ENCODE peak calls at places on chromosomes 7 and 10, in nine cellular contexts. M, B, A, L, E, I, F, O and K are unnamed samples. For H3K27me3, the result is how much of the 10 kb centered on the place peaks cover.

GRCh38 chr7:17845197-17845547 is 95.1 kb downstream of the SNX13 start:
- DNase-seq in O (no peak), I (no peak), L (no peak), B (no peak), E (no peak), M (no peak), A (no peak), F (no peak), K (no peak)

GRCh38 chr7:131040467-131040932 is 287.2 kb upstream of the MKLN1 start:
- DNase-seq in E (peak), L (no peak), A (peak), M (peak), B (peak), O (peak), F (no peak), I (no peak), K (no peak)

GRCh38 chr10:14670551-14671240 is 104.0 kb downstream of the FAM107B start:
- DNase-seq in B (no peak), O (no peak), E (no peak), F (no peak), L (no peak), I (peak), A (no peak), M (no peak), K (no peak)

GRCh38 chr10:68235591-68235990 is 3.7 kb upstream of the ATOH7 start:
- DNase-seq in M (no peak), L (no peak), A (peak), F (no peak), E (no peak), I (no peak), B (no peak), O (no peak), K (no peak)

GRCh38 chr10:2887391-2888070 is 179.8 kb upstream of the PFKP start:
- DNase-seq in B (no peak), I (no peak), E (no peak), A (no peak), F (no peak), L (no peak), O (no peak), M (no peak), K (no peak)

GRCh38 chr10:98446121-98446655 is 547 bp downstream of the HPS1 start:
- DNase-seq in A (peak), O (peak), B (no peak), L (peak), E (peak), M (peak), F (no peak), I (peak), K (peak)

GRCh38 chr7:106370542-106370941 is 85.8 kb upstream of the NAMPT start:
- DNase-seq in E (no peak), I (no peak), B (no peak), O (no peak), F (no peak), M (no peak), L (no peak), A (no peak), K (no peak)

GRCh38 chr7:8277394-8277982 is 15.5 kb upstream of the ICA1 start:
- DNase-seq in A (no peak), L (no peak), O (peak), F (no peak), I (no peak), E (peak), M (peak), B (no peak), K (no peak)

GRCh38 chr7:39674391-39674790 is 51.0 kb downstream of the RALA start:
- DNase-seq in B (no peak), M (no peak), L (no peak), A (no peak), E (no peak), I (no peak), F (no peak), O (no peak), K (no peak)

GRCh38 chr7:31051598-31052503 is at the start of gene ADCYAP1R1:
- DNase-seq in A (peak), B (no peak), L (no peak), E (peak), F (no peak), I (peak), M (no peak), O (no peak), K (no peak)

GRCh38 chr10:61761825-61762217 is 99.1 kb downstream of the CABCOCO1 start:
- DNase-seq in I (no peak), L (no peak), A (no peak), O (no peak), F (no peak), M (no peak), B (no peak), E (no peak), K (no peak)

GRCh38 chr7:34709771-34710170 is 51.8 kb downstream of the NPSR1 start:
- DNase-seq in M (no peak), O (no peak), A (no peak), B (no peak), I (no peak), F (no peak), E (no peak), L (no peak), K (no peak)

GRCh38 chr7:42274052-42274451 is 37.0 kb upstream of the GLI3 start:
- DNase-seq in O (no peak), B (no peak), I (no peak), A (no peak), M (no peak), F (no peak), L (no peak), E (no peak), K (no peak)

GRCh38 chr10:71989658-71990454 is 25.7 kb downstream of the CHST3 start:
- DNase-seq in F (no peak), M (no peak), A (no peak), B (no peak), O (no peak), I (no peak), E (no peak), L (no peak), K (no peak)

GRCh38 chr10:112307631-112308502 is 24.7 kb downstream of the TECTB start:
- DNase-seq in F (no peak), I (no peak), O (peak), M (peak), E (peak), L (no peak), A (peak), B (peak), K (peak)

GRCh38 chr10:70123817-70124216 is 8.8 kb downstream of the AIFM2 start:
- DNase-seq in F (no peak), E (no peak), I (no peak), A (no peak), M (no peak), O (no peak), L (no peak), B (no peak), K (no peak)

GRCh38 chr10:59623100-59623822 is 86.4 kb downstream of the SLC16A9 start:
- DNase-seq in B (no peak), L (no peak), A (no peak), M (no peak), F (no peak), I (no peak), O (no peak), E (no peak), K (no peak)

GRCh38 chr10:101894266-101894665 is 50.7 kb upstream of the KCNIP2 start:
- DNase-seq in E (no peak), L (no peak), I (no peak), B (no peak), M (no peak), A (no peak), F (no peak), O (no peak), K (no peak)

GRCh38 chr10:99292159-99292558 is 37.0 kb upstream of the CNNM1 start:
- DNase-seq in L (no peak), B (no peak), O (no peak), E (no peak), F (no peak), I (no peak), A (no peak), M (no peak), K (no peak)

GRCh38 chr10:50637003-50637579 is 13.3 kb upstream of the SGMS1 start:
- DNase-seq in B (no peak), O (no peak), A (no peak), L (no peak), F (no peak), M (no peak), I (no peak), E (no peak), K (no peak)

GRCh38 chr7:42702647-42703046 is 209.2 kb downstream of the C7orf25 start:
- DNase-seq in I (no peak), E (peak), M (no peak), B (no peak), A (no peak), F (no peak), O (no peak), L (no peak), K (no peak)

GRCh38 chr10:95353123-95353522 is 62.3 kb upstream of the PDLIM1 start:
- DNase-seq in B (no peak), E (no peak), F (no peak), I (no peak), A (no peak), M (no peak), O (no peak), L (no peak), K (no peak)

GRCh38 chr10:21355591-21356011 is 169.9 kb downstream of the SKIDA1 start:
- DNase-seq in I (no peak), E (no peak), L (no peak), B (no peak), F (no peak), O (no peak), A (no peak), M (no peak), K (no peak)

GRCh38 chr7:33109758-33110238 is 594 bp upstream of the RP9 start:
- DNase-seq in L (no peak), A (peak), I (no peak), O (no peak), F (no peak), M (no peak), E (no peak), B (no peak), K (no peak)

GRCh38 chr10:90856261-90856660 is 1.6 kb downstream of the HTR7 start:
- DNase-seq in M (no peak), L (no peak), B (no peak), I (no peak), E (peak), O (no peak), F (no peak), A (no peak), K (no peak)

GRCh38 chr7:101628522-101628921 is 574 bp downstream of the MYL10 start:
- DNase-seq in E (no peak), O (no peak), A (peak), F (no peak), I (no peak), L (no peak), B (no peak), M (no peak), K (no peak)

GRCh38 chr10:101818958-101819633 is 852 bp upstream of the OGA start:
- DNase-seq in O (no peak), B (no peak), M (no peak), E (peak), A (no peak), F (no peak), L (peak), I (no peak), K (no peak)

GRCh38 chr10:23892296-23892695 is 316.6 kb upstream of the KIAA1217 start:
- DNase-seq in F (no peak), I (no peak), L (no peak), E (no peak), A (no peak), O (no peak), B (no peak), M (no peak), K (no peak)

GRCh38 chr7:71290382-71290781 is 158.4 kb downstream of the GALNT17 start:
- DNase-seq in O (no peak), M (no peak), E (no peak), F (no peak), L (no peak), A (no peak), B (no peak), I (peak), K (no peak)

GRCh38 chr10:10798021-10798420 is 219.7 kb upstream of the CELF2 start:
- DNase-seq in E (no peak), B (no peak), I (no peak), M (no peak), O (peak), F (no peak), L (no peak), A (no peak), K (no peak)
- H3K4me3 ChIP-seq in E (peak), B (no peak), I (peak), M (peak), O (no peak), F (peak), L (no peak), A (no peak), K (no peak)

GRCh38 chr7:491958-492713 is 27.5 kb downstream of the PDGFA start:
- DNase-seq in I (peak), O (no peak), E (no peak), M (no peak), F (no peak), A (no peak), B (no peak), L (peak), K (no peak)

GRCh38 chr7:492714-493065 is 27.0 kb downstream of the PDGFA start:
- DNase-seq in B (no peak), I (peak), A (no peak), F (no peak), L (peak), E (no peak), O (no peak), M (no peak), K (no peak)

GRCh38 chr7:490461-491291 is 29.0 kb downstream of the PDGFA start:
- DNase-seq in E (no peak), I (peak), L (peak), O (no peak), A (no peak), F (no peak), B (no peak), M (no peak), K (no peak)

GRCh38 chr7:491292-491957 is 28.2 kb downstream of the PDGFA start:
- DNase-seq in M (no peak), O (no peak), E (no peak), L (peak), I (peak), F (no peak), B (no peak), A (no peak), K (no peak)

DNA sequence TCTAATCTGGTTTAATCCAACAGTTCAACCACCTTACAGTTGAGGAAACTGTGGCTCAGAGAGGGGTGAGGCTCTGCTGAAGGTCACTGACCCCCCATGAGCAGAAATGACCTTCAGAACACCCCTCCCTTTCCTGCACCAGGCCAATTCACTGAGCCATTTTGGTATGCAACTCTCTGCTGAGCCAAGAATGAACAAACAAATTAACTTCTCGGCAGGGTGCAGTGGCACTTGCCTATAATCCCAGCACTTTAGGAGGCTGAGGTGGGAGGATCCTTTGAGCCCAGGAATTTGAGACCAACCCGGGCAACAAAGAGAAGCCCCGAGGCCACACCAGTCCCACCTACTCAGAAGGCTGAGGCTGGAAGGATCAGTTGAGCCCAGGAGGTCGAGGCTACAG is 29.8 kb downstream of the PDGFA start:
- DNase-seq in E (no peak), L (peak), O (no peak), A (no peak), F (no peak), M (no peak), I (no peak), B (no peak), K (no peak)
- H3K27me3 ChIP-seq in E (under half), L (under half), O (under half), A (under half), F (under half), M (under half), I (under half), B (under half), K (under half)

GRCh38 chr10:114577133-114577532 is 80.9 kb downstream of the ABLIM1 start:
- DNase-seq in L (no peak), I (no peak), E (no peak), M (no peak), B (no peak), O (peak), A (no peak), F (no peak), K (no peak)
- TF ChIP-seq POLR2AphosphoS5 in L (no peak), I (no peak), E (no peak), M (no peak), B (no peak), O (no peak), A (no peak), F (no peak), K (no peak)

GRCh38 chr10:106913294-106913693 is 251.2 kb downstream of the SORCS1 start:
- DNase-seq in M (no peak), I (no peak), E (peak), F (no peak), L (no peak), B (no peak), O (no peak), A (no peak), K (no peak)
- H3K4me3 ChIP-seq in M (no peak), I (no peak), E (peak), F (no peak), L (no peak), B (no peak), O (no peak), A (no peak), K (no peak)

DNA sequence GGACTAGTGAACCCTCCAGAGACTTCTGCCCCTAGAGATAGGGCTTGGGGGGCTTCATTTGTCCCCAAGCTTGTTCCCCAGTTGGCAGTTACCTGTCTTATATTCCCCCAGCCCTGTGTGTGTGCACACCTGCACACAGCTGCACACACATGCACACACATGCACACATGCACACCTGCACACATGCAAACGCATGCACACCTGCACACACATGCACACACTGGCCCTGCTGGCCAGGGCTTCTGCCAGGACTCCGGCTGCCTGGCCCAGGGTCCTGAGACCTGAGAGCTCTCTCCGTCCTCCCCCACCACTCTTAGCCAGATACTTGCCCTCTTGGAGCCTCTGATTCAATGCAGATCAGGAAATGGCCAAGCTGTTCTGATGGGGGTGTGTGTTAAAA is 6.7 kb downstream of the ZMIZ1 start:
- DNase-seq in I (no peak), E (no peak), L (no peak), B (no peak), A (no peak), M (no peak), O (no peak), F (no peak), K (no peak)
- H3K27me3 ChIP-seq in I (under half), E (under half), L (under half), B (under half), A (under half), M (under half), O (under half), F (under half), K (under half)

DNA sequence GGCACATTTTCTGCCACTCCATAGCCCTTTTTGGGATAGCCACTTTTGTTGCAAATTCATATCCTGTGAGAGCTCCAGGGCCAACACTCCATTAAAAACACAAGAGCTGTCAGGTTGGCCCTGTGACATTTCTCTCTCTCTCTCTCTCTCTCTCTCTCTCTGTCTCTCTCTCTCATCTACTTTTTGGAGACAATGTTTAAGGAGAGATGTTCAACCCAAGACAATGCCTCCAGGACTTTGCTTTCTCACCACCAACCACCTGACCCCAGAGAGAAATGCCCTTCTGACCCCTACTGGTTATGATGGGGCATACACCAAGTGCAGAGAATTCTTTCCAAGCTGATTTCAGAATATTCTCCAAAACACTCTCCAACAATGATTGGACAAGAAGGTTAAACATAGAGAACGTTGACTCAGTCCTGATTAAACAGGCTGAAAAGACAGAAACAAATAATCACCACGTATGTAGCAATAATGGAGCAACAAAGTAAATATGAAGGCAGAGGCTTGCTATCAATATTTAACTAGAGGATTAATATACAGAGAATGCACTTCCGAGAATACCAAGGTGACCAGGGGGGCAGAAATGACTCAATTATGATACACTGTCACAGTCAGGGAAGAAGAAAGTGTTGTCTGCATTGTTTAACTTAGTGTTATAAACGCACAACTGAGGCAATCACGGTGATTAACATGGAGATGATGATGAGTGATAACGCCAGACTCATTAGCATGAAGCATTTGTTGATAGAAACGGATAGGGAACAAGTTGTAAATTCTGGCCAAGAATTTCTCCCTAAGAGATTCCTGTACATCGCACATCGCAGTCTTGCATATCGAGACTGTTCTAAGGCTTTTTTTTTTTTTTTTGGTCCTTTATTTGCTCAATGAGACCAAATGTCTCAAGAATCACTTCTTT is 178.5 kb downstream of the NRP1 start:
- DNase-seq in M (no peak), F (no peak), O (no peak), I (no peak), A (peak), L (no peak), E (peak), B (no peak), K (no peak)
- TF ChIP-seq POLR2AphosphoS5 in M (peak), F (no peak), O (no peak), I (no peak), A (no peak), L (no peak), E (no peak), B (no peak), K (no peak)